ENCODE peak calls at places on chromosomes 2 and 18, in four cellular contexts. One of them, this sample, is unnamed.

GRCh38 chr2:19073522-19073921 is 284.9 kb downstream of the OSR1 start:
- DNase-seq in stimulated activated CD8-positive, alpha-beta memory T cell treated with anti-CD3 and anti-CD28 coated beads, Interleukin-15, amount 100 ng/mL, for 24 hours: no peak
- DNase-seq in WTC11: peak
- DNase-seq in AG08395: peak
- DNase-seq in this sample: no peak

GRCh38 chr2:170665743-170666142 is 49.4 kb upstream of the SP5 start:
- DNase-seq in AG08395: no peak
- DNase-seq in stimulated activated CD8-positive, alpha-beta memory T cell treated with anti-CD3 and anti-CD28 coated beads, Interleukin-15, amount 100 ng/mL, for 24 hours: no peak
- DNase-seq in WTC11: no peak
- DNase-seq in this sample: no peak

GRCh38 chr2:29322011-29322410 is 206.8 kb downstream of the CLIP4 start:
- DNase-seq in AG08395: peak
- DNase-seq in WTC11: no peak
- DNase-seq in stimulated activated CD8-positive, alpha-beta memory T cell treated with anti-CD3 and anti-CD28 coated beads, Interleukin-15, amount 100 ng/mL, for 24 hours: no peak
- DNase-seq in this sample: no peak

GRCh38 chr2:176137883-176138282 is 8.4 kb downstream of the HOXD8 start:
- DNase-seq in AG08395: no peak
- DNase-seq in stimulated activated CD8-positive, alpha-beta memory T cell treated with anti-CD3 and anti-CD28 coated beads, Interleukin-15, amount 100 ng/mL, for 24 hours: no peak
- DNase-seq in WTC11: no peak
- DNase-seq in this sample: no peak

GRCh38 chr2:63740020-63740419 is 101.7 kb upstream of the UGP2 start:
- DNase-seq in WTC11: no peak
- DNase-seq in AG08395: no peak
- DNase-seq in stimulated activated CD8-positive, alpha-beta memory T cell treated with anti-CD3 and anti-CD28 coated beads, Interleukin-15, amount 100 ng/mL, for 24 hours: no peak
- DNase-seq in this sample: no peak

GRCh38 chr2:47559079-47559684 is 156.2 kb downstream of the MSH2 start:
- DNase-seq in stimulated activated CD8-positive, alpha-beta memory T cell treated with anti-CD3 and anti-CD28 coated beads, Interleukin-15, amount 100 ng/mL, for 24 hours: no peak
- DNase-seq in WTC11: no peak
- DNase-seq in AG08395: peak
- DNase-seq in this sample: no peak

GRCh38 chr18:74682998-74683311 is 85.3 kb downstream of the ZNF407 start:
- DNase-seq in WTC11: no peak
- DNase-seq in AG08395: peak
- DNase-seq in stimulated activated CD8-positive, alpha-beta memory T cell treated with anti-CD3 and anti-CD28 coated beads, Interleukin-15, amount 100 ng/mL, for 24 hours: no peak
- DNase-seq in this sample: no peak

GRCh38 chr2:39435974-39436591 is 1.0 kb downstream of the MAP4K3 start:
- DNase-seq in WTC11: no peak
- DNase-seq in AG08395: peak
- DNase-seq in stimulated activated CD8-positive, alpha-beta memory T cell treated with anti-CD3 and anti-CD28 coated beads, Interleukin-15, amount 100 ng/mL, for 24 hours: no peak
- DNase-seq in this sample: no peak

GRCh38 chr2:128227862-128228261 is 90.8 kb downstream of the HS6ST1 start:
- DNase-seq in WTC11: no peak
- DNase-seq in stimulated activated CD8-positive, alpha-beta memory T cell treated with anti-CD3 and anti-CD28 coated beads, Interleukin-15, amount 100 ng/mL, for 24 hours: no peak
- DNase-seq in AG08395: no peak
- DNase-seq in this sample: no peak

GRCh38 chr2:222878877-222879601 is 18.2 kb downstream of the ACSL3 start:
- DNase-seq in stimulated activated CD8-positive, alpha-beta memory T cell treated with anti-CD3 and anti-CD28 coated beads, Interleukin-15, amount 100 ng/mL, for 24 hours: no peak
- DNase-seq in AG08395: peak
- DNase-seq in WTC11: no peak
- DNase-seq in this sample: no peak

GRCh38 chr2:184743096-184743495 is 144.8 kb downstream of the ZNF804A start:
- DNase-seq in WTC11: no peak
- DNase-seq in stimulated activated CD8-positive, alpha-beta memory T cell treated with anti-CD3 and anti-CD28 coated beads, Interleukin-15, amount 100 ng/mL, for 24 hours: no peak
- DNase-seq in AG08395: no peak
- DNase-seq in this sample: no peak